ENCODE peak calls at places on chromosomes 12 and 14, in eight cellular contexts. W, O, K, F, R, P, Z and H are unnamed samples.

GRCh38 chr14:67908061-67908767 is 88.6 kb downstream of the RAD51B start:
- DNase-seq in O (peak; percentile 69), W (no peak), R (no peak), F (no peak), P (no peak), K (no peak), Z (no peak), H (no peak)

GRCh38 chr12:51351913-51352532 is 5.5 kb upstream of the CELA1 start:
- DNase-seq in O (no peak), Z (peak; percentile 71), W (peak; percentile 37), F (no peak), R (no peak), P (peak; percentile 38), K (no peak), H (no peak)

GRCh38 chr12:119804011-119804641 is 73.0 kb downstream of the CIT start:
- DNase-seq in O (peak; percentile 57), Z (peak; percentile 87), W (no peak), K (peak; percentile 21), R (no peak), P (peak; percentile 86), F (no peak), H (peak; percentile 40)

GRCh38 chr14:54364555-54365415 is 32.0 kb upstream of the CDKN3 start:
- DNase-seq in P (no peak), O (peak; percentile 82), R (no peak), Z (no peak), F (no peak), W (no peak), K (peak; percentile 48), H (no peak)

GRCh38 chr12:130120012-130120805 is 42.1 kb upstream of the FZD10 start:
- DNase-seq in F (no peak), R (no peak), W (no peak), K (no peak), P (no peak), Z (no peak), O (no peak), H (no peak)

GRCh38 chr14:37588667-37588955 is 6.4 kb downstream of the FOXA1 start:
- DNase-seq in R (no peak), Z (no peak), K (no peak), W (no peak), F (no peak), P (no peak), O (no peak), H (no peak)

GRCh38 chr14:101383737-101384338 is 177.5 kb upstream of the DIO3 start:
- DNase-seq in K (no peak), P (no peak), W (no peak), O (no peak), R (no peak), F (no peak), Z (no peak), H (no peak)

GRCh38 chr14:89507521-89507920 is 90.5 kb upstream of the FOXN3 start:
- DNase-seq in O (peak; percentile 92), F (no peak), P (no peak), Z (no peak), W (no peak), K (no peak), R (no peak), H (no peak)

GRCh38 chr14:67773844-67774377 is 42.5 kb downstream of the ZFYVE26 start:
- DNase-seq in O (no peak), P (no peak), F (no peak), Z (no peak), R (no peak), K (no peak), W (no peak), H (no peak)

GRCh38 chr14:101460986-101461750 is 100.1 kb upstream of the DIO3 start:
- DNase-seq in W (no peak), F (no peak), P (no peak), R (no peak), O (no peak), K (no peak), Z (no peak), H (no peak)

GRCh38 chr14:32197919-32198318 is 3.9 kb upstream of the RNU6-7 start:
- DNase-seq in R (no peak), Z (no peak), K (no peak), F (no peak), P (no peak), O (no peak), W (no peak), H (no peak)

GRCh38 chr12:12265571-12266388 is 1.1 kb downstream of the LRP6 start:
- DNase-seq in O (peak; percentile 59), F (no peak), P (peak; percentile 29), R (no peak), K (no peak), Z (peak; percentile 56), W (no peak), H (no peak)

GRCh38 chr14:103516426-103517171 is 6.0 kb downstream of the CKB start:
- DNase-seq in O (no peak), W (no peak), F (no peak), Z (peak; percentile 59), P (no peak), K (no peak), R (peak; percentile 29), H (no peak)

GRCh38 chr14:24178399-24179178 is 6.7 kb downstream of the REC8 start:
- DNase-seq in Z (no peak), O (no peak), W (no peak), R (no peak), P (no peak), K (no peak), F (no peak), H (no peak)

GRCh38 chr14:105255021-105255507 is 6.7 kb downstream of the BTBD6 start:
- DNase-seq in R (no peak), W (no peak), Z (no peak), F (no peak), K (no peak), P (no peak), O (peak; percentile 16), H (peak; percentile 88)

GRCh38 chr14:67218126-67218525 is 23.1 kb upstream of the PALS1 start:
- DNase-seq in W (no peak), Z (no peak), P (no peak), O (no peak), F (no peak), R (no peak), K (no peak), H (no peak)

GRCh38 chr12:116687888-116688287 is 50.0 kb downstream of the SPRING1 start:
- DNase-seq in O (no peak), F (no peak), K (no peak), Z (peak; percentile 22), W (no peak), P (peak; percentile 67), R (peak; percentile 62), H (no peak)

GRCh38 chr14:33786091-33786825 is 164.6 kb downstream of the EGLN3 start:
- DNase-seq in K (no peak), Z (no peak), W (no peak), O (peak; percentile 11), P (no peak), R (no peak), F (no peak), H (no peak)

GRCh38 chr14:101507306-101508150 is 53.8 kb upstream of the DIO3 start:
- DNase-seq in Z (no peak), R (peak; percentile 33), K (no peak), F (peak; percentile 9), O (no peak), W (no peak), P (no peak), H (no peak)

GRCh38 chr12:70971395-70971794 is 50.9 kb upstream of the PTPRR start:
- DNase-seq in O (peak; percentile 79), P (no peak), W (no peak), F (no peak), K (no peak), R (no peak), Z (no peak), H (no peak)
- H3K4me3 ChIP-seq in O (no peak overlapping the region), P (no peak overlapping the region), W (no peak overlapping the region), F (no peak overlapping the region), K (no peak overlapping the region), R (no peak overlapping the region), Z (no peak overlapping the region), H (no peak overlapping the region)

GRCh38 chr12:123151679-123152454 is 977 bp upstream of the PITPNM2 start:
- DNase-seq in K (no peak), R (peak; percentile 53), F (no peak), P (no peak), W (no peak), O (no peak), Z (peak; percentile 11), H (no peak)
- H3K27ac ChIP-seq in K (peak overlapping the region; percentile 73), R (peak overlapping the region; percentile 98), F (peak overlapping the region; percentile 60), P (no peak overlapping the region), W (no peak overlapping the region), O (no peak overlapping the region), Z (no peak overlapping the region), H (peak overlapping the region; percentile 76)

DNA sequence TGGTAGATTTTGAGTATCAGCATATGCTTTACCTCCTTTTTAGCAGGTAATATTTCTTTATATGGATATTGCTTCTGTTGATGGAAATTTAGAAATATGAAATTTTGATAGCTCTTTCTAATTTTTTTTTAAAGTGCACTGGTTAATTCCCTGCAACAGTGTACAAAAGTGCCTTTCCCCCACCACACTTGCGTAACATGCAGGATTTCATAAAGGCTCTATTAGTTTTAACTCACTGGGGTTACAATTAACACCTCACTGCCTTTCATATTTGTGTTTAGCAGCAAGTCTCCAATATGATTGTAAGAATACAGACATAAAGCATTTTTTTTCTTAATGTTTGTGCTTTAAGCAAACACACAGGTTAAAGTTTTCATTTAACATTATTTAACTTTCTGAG is 25.6 kb downstream of the MNAT1 start:
- DNase-seq in W (no peak), K (no peak), P (no peak), R (no peak), O (no peak), F (no peak), Z (no peak), H (no peak)
- H3K4me1 ChIP-seq in W (peaks cover 18% of the 10 kb centered on the region), K (no peaks in the 10 kb centered on the region), P (peaks cover 31% of the 10 kb centered on the region), R (peaks cover 5% of the 10 kb centered on the region), O (no peaks in the 10 kb centered on the region), F (peaks cover 26% of the 10 kb centered on the region), Z (peaks cover 11% of the 10 kb centered on the region), H (peaks cover 80% of the 10 kb centered on the region)

DNA sequence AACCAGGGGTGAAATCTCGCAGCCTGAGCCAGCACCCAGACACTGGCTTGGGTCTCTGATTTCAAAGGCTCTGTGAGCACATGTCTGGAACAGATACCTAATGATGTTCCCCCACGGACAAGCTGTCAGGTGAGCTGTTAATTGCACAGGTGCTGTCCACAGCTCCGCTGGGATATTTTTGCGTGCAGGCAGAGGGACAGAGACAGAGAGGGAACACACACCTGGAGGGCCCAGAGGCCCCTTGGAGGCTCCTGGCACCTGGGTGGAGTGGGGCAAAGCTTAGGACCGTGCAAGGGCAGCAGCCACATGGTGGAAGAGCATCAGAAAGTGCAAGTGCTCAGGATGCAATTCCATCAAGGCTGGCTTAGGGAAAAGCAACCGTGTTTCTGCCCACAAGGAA is 57.3 kb downstream of the ARL6IP4 start:
- DNase-seq in F (no peak), W (no peak), O (no peak), Z (no peak), K (no peak), R (no peak), P (no peak), H (no peak)
- H3K4me3 ChIP-seq in F (no peak overlapping the region), W (no peak overlapping the region), O (no peak overlapping the region), Z (no peak overlapping the region), K (no peak overlapping the region), R (no peak overlapping the region), P (no peak overlapping the region), H (no peak overlapping the region)

GRCh38 chr12:124326899-124327298 is 32.0 kb downstream of the RFLNA start:
- DNase-seq in K (no peak), O (no peak), R (no peak), Z (no peak), P (no peak), F (no peak), W (no peak), H (no peak)
- H3K27ac ChIP-seq in K (peak overlapping the region; percentile 52), O (no peak overlapping the region), R (peak overlapping the region; percentile 48), Z (peak overlapping the region; percentile 71), P (no peak overlapping the region), F (no peak overlapping the region), W (no peak overlapping the region), H (peak overlapping the region; percentile 91)